ENCODE peak calls at places on chromosomes 6 and 20, in eight cellular contexts. O, K, N, T, I, X, M and J are unnamed samples.

GRCh38 chr6:74598473-74599393 is 607.1 kb downstream of the COL12A1 start:
- DNase-seq in O (no peak), K (no peak), N (peak; percentile 29), T (no peak), I (peak; percentile 58), X (no peak), M (peak; percentile 88), J (no peak)

GRCh38 chr6:108748063-108748462 is 100.2 kb upstream of the ARMC2 start:
- DNase-seq in O (peak; percentile 26), K (no peak), N (peak; percentile 65), T (no peak), I (peak; percentile 14), X (no peak), M (peak; percentile 45), J (no peak)

GRCh38 chr6:98769546-98769945 is 64.8 kb upstream of the POU3F2 start:
- DNase-seq in O (peak; percentile 11), K (peak; percentile 5), N (no peak), T (no peak), I (peak; percentile 40), X (no peak), M (peak; percentile 25), J (no peak)

GRCh38 chr6:133441491-133441890 is 200.3 kb downstream of the EYA4 start:
- DNase-seq in O (no peak), K (no peak), N (no peak), T (no peak), I (no peak), X (no peak), M (peak; percentile 28), J (no peak)

GRCh38 chr20:22333885-22334545 is 250.4 kb downstream of the FOXA2 start:
- DNase-seq in O (peak; percentile 76), K (peak; percentile 70), N (peak; percentile 49), T (peak; percentile 28), I (peak; percentile 8), X (peak; percentile 18), M (peak; percentile 22), J (no peak)

GRCh38 chr6:33164665-33165373 is 27.4 kb downstream of the COL11A2 start:
- DNase-seq in O (no peak), K (no peak), N (no peak), T (no peak), I (no peak), X (no peak), M (no peak), J (no peak)

GRCh38 chr20:1469925-1470571 is 3.4 kb upstream of the NSFL1C start:
- DNase-seq in O (peak; percentile 99), K (peak; percentile 99), N (peak; percentile 98), T (peak; percentile 47), I (peak; percentile 99), X (peak; percentile 68), M (peak; percentile 99), J (peak; percentile 92)

GRCh38 chr6:142518126-142518525 is 216.3 kb downstream of the ADGRG6 start:
- DNase-seq in O (no peak), K (peak; percentile 34), N (no peak), T (no peak), I (no peak), X (no peak), M (peak; percentile 28), J (no peak)

GRCh38 chr6:138593100-138593877 is 94.0 kb upstream of the NHSL1 start:
- DNase-seq in O (peak; percentile 98), K (peak; percentile 97), N (peak; percentile 97), T (peak; percentile 29), I (peak; percentile 98), X (no peak), M (peak; percentile 97), J (peak; percentile 93)

GRCh38 chr20:33165416-33166055 is 2.4 kb upstream of the BPIFA2 start:
- DNase-seq in O (no peak), K (no peak), N (no peak), T (no peak), I (no peak), X (no peak), M (no peak), J (no peak)

GRCh38 chr20:45406260-45407066 is 1.6 kb upstream of the DBNDD2 start:
- DNase-seq in O (peak; percentile 31), K (peak; percentile 44), N (peak; percentile 64), T (peak; percentile 78), I (peak; percentile 2), X (peak; percentile 91), M (peak; percentile 20), J (no peak)

GRCh38 chr6:134523903-134524302 is 206.0 kb upstream of the SGK1 start:
- DNase-seq in O (no peak), K (no peak), N (no peak), T (no peak), I (no peak), X (no peak), M (peak; percentile 78), J (no peak)

GRCh38 chr6:63757826-63758225 is 122.2 kb downstream of the PHF3 start:
- DNase-seq in O (no peak), K (no peak), N (no peak), T (no peak), I (no peak), X (no peak), M (no peak), J (no peak)

GRCh38 chr6:63760199-63760598 is 124.6 kb downstream of the PHF3 start:
- DNase-seq in O (no peak), K (no peak), N (no peak), T (no peak), I (no peak), X (no peak), M (no peak), J (no peak)

GRCh38 chr6:63764318-63764916 is 128.8 kb downstream of the PHF3 start:
- DNase-seq in O (peak; percentile 73), K (peak; percentile 64), N (peak; percentile 62), T (no peak), I (peak; percentile 6), X (no peak), M (no peak), J (peak; percentile 2)

GRCh38 chr6:63759605-63760004 is 124.0 kb downstream of the PHF3 start:
- DNase-seq in O (no peak), K (peak; percentile 7), N (no peak), T (no peak), I (peak; percentile 3), X (no peak), M (no peak), J (no peak)
- TF ChIP-seq CTCF in O (no peak), K (no peak), N (no peak), T (no peak), I (no peak), X (no peak), M (peak; percentile 31), J (no peak)

GRCh38 chr20:48171626-48172025 is 386.3 kb upstream of the SULF2 start:
- DNase-seq in O (no peak), K (no peak), N (no peak), T (no peak), I (no peak), X (no peak), M (no peak), J (no peak)

GRCh38 chr20:48169650-48170049 is 384.4 kb upstream of the SULF2 start:
- DNase-seq in O (no peak), K (no peak), N (no peak), T (no peak), I (no peak), X (no peak), M (no peak), J (no peak)

GRCh38 chr20:48166082-48166835 is 381.0 kb upstream of the SULF2 start:
- DNase-seq in O (no peak), K (no peak), N (no peak), T (no peak), I (no peak), X (no peak), M (no peak), J (no peak)

GRCh38 chr20:48171071-48171470 is 385.8 kb upstream of the SULF2 start:
- DNase-seq in O (no peak), K (no peak), N (no peak), T (no peak), I (no peak), X (no peak), M (no peak), J (no peak)

GRCh38 chr20:48170625-48171024 is 385.3 kb upstream of the SULF2 start:
- DNase-seq in O (no peak), K (no peak), N (no peak), T (no peak), I (no peak), X (no peak), M (no peak), J (no peak)
- TF ChIP-seq CTCF in O (no peak), K (no peak), N (no peak), T (no peak), I (no peak), X (no peak), M (no peak), J (no peak)

DNA sequence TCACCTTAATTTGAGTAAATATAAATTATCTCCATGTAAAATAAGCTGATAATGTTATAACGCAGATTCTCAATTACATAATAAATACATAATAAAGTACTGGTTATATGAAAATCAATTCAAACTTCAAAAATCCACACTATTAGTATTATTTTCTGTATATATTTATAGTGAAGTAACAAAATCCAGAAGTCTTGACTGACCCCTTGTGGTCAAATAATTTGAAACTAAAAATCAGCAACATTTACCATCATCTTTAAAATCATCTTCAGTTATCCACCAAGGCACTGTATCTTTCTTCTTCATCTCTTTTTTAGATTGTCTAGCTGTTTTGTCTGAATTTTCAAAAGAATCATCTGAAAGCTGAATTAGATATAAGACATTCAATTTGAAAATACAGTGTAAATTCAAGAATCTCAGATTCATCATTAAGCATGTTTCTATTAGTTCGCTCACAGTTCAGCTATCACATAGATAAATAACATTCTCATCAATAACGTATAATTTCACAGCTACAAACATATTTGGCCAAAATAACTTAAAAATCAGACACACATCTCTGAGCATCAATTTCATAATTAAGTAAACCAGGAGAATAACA is 6.5 kb downstream of the CEP162 start:
- DNase-seq in O (peak; percentile 64), K (peak; percentile 54), N (peak; percentile 52), T (no peak), I (no peak), X (no peak), M (peak; percentile 9), J (no peak)
- TF ChIP-seq CTCF in O (peak; percentile 45), K (peak; percentile 38), N (peak; percentile 36), T (peak; percentile 37), I (peak; percentile 39), X (peak; percentile 55), M (peak; percentile 70), J (peak; percentile 40)

GRCh38 chr6:17091122-17091521 is 10.7 kb upstream of the STMND1 start:
- DNase-seq in O (peak; percentile 26), K (peak; percentile 29), N (peak; percentile 47), T (no peak), I (no peak), X (no peak), M (no peak), J (no peak)
- TF ChIP-seq CTCF in O (peak; percentile 65), K (peak; percentile 51), N (peak; percentile 47), T (peak; percentile 7), I (peak; percentile 49), X (peak; percentile 8), M (peak; percentile 54), J (peak; percentile 51)

GRCh38 chr6:8057793-8058192 is 6.4 kb downstream of the BLOC1S5 start:
- DNase-seq in O (no peak), K (no peak), N (no peak), T (no peak), I (no peak), X (no peak), M (no peak), J (no peak)
- TF ChIP-seq CTCF in O (no peak), K (no peak), N (no peak), T (no peak), I (no peak), X (no peak), M (no peak), J (no peak)